ENCODE peak calls at places on chromosomes 5 and 9, in six cellular contexts. One of them, this sample, is unnamed.

GRCh38 chr5:122741681-122742080 is 33.2 kb upstream of the SNX2 start:
- DNase-seq in mucosa of descending colon: no peak
- DNase-seq in AG04450: no peak
- DNase-seq in mammary epithelial cell: peak
- DNase-seq in kidney epithelial cell: no peak
- DNase-seq in HFF-Myc: no peak
- DNase-seq in this sample: no peak

GRCh38 chr5:11588803-11589202 is 315.4 kb downstream of the CTNND2 start:
- DNase-seq in mammary epithelial cell: no peak
- DNase-seq in mucosa of descending colon: no peak
- DNase-seq in kidney epithelial cell: no peak
- DNase-seq in HFF-Myc: no peak
- DNase-seq in AG04450: no peak
- DNase-seq in this sample: peak

GRCh38 chr5:174511711-174512253 is 212.6 kb upstream of the MSX2 start:
- DNase-seq in mucosa of descending colon: no peak
- DNase-seq in mammary epithelial cell: no peak
- DNase-seq in kidney epithelial cell: no peak
- DNase-seq in HFF-Myc: no peak
- DNase-seq in AG04450: no peak
- DNase-seq in this sample: no peak

GRCh38 chr9:100101608-100102007 is 2.6 kb downstream of the INVS start:
- DNase-seq in mammary epithelial cell: no peak
- DNase-seq in mucosa of descending colon: no peak
- DNase-seq in kidney epithelial cell: no peak
- DNase-seq in AG04450: no peak
- DNase-seq in HFF-Myc: no peak
- DNase-seq in this sample: no peak

GRCh38 chr9:19155106-19155999 is 28.1 kb upstream of the PLIN2 start:
- DNase-seq in kidney epithelial cell: no peak
- DNase-seq in AG04450: no peak
- DNase-seq in HFF-Myc: no peak
- DNase-seq in mucosa of descending colon: no peak
- DNase-seq in mammary epithelial cell: no peak
- DNase-seq in this sample: no peak

GRCh38 chr9:16928179-16928945 is 57.9 kb upstream of the BNC2 start:
- DNase-seq in kidney epithelial cell: no peak
- DNase-seq in mammary epithelial cell: no peak
- DNase-seq in AG04450: no peak
- DNase-seq in mucosa of descending colon: no peak
- DNase-seq in HFF-Myc: no peak
- DNase-seq in this sample: no peak

GRCh38 chr5:135073771-135074345 is 39.8 kb upstream of the PITX1 start:
- DNase-seq in kidney epithelial cell: no peak
- DNase-seq in HFF-Myc: no peak
- DNase-seq in mammary epithelial cell: no peak
- DNase-seq in AG04450: no peak
- DNase-seq in mucosa of descending colon: no peak
- DNase-seq in this sample: no peak

GRCh38 chr9:83061036-83061435 is 1.9 kb downstream of the RASEF start:
- DNase-seq in mucosa of descending colon: no peak
- DNase-seq in AG04450: no peak
- DNase-seq in kidney epithelial cell: no peak
- DNase-seq in mammary epithelial cell: peak
- DNase-seq in HFF-Myc: no peak
- DNase-seq in this sample: no peak

GRCh38 chr5:113005454-113005853 is 28.9 kb downstream of the DCP2 start:
- DNase-seq in AG04450: no peak
- DNase-seq in mammary epithelial cell: no peak
- DNase-seq in kidney epithelial cell: no peak
- DNase-seq in HFF-Myc: no peak
- DNase-seq in mucosa of descending colon: no peak
- DNase-seq in this sample: no peak

GRCh38 chr5:147996379-147996778 is 67.4 kb upstream of the SPINK5 start:
- DNase-seq in AG04450: no peak
- DNase-seq in kidney epithelial cell: no peak
- DNase-seq in mucosa of descending colon: no peak
- DNase-seq in HFF-Myc: no peak
- DNase-seq in mammary epithelial cell: no peak
- DNase-seq in this sample: no peak

GRCh38 chr5:90747175-90747574 is 188.6 kb downstream of the ADGRV1 start:
- DNase-seq in HFF-Myc: no peak
- DNase-seq in mammary epithelial cell: peak
- DNase-seq in AG04450: no peak
- DNase-seq in mucosa of descending colon: no peak
- DNase-seq in kidney epithelial cell: peak
- DNase-seq in this sample: peak

GRCh38 chr5:121949885-121950284 is 11.9 kb upstream of the SRFBP1 start:
- DNase-seq in kidney epithelial cell: no peak
- DNase-seq in AG04450: peak
- DNase-seq in mammary epithelial cell: peak
- DNase-seq in mucosa of descending colon: no peak
- DNase-seq in HFF-Myc: no peak
- DNase-seq in this sample: peak

GRCh38 chr9:79686381-79687130 is 114.8 kb downstream of the TLE4 start:
- DNase-seq in HFF-Myc: peak
- DNase-seq in kidney epithelial cell: no peak
- DNase-seq in mucosa of descending colon: no peak
- DNase-seq in mammary epithelial cell: peak
- DNase-seq in AG04450: peak
- DNase-seq in this sample: peak
- TF ChIP-seq CTCF in HFF-Myc: no peak
- TF ChIP-seq CTCF in kidney epithelial cell: no peak
- TF ChIP-seq CTCF in mucosa of descending colon: no peak
- TF ChIP-seq CTCF in mammary epithelial cell: peak
- TF ChIP-seq CTCF in AG04450: no peak
- TF ChIP-seq CTCF in this sample: peak

GRCh38 chr9:35728041-35728971 is 3.7 kb downstream of the TLN1 start:
- DNase-seq in kidney epithelial cell: peak
- DNase-seq in AG04450: peak
- DNase-seq in mucosa of descending colon: peak
- DNase-seq in HFF-Myc: peak
- DNase-seq in mammary epithelial cell: peak
- DNase-seq in this sample: peak

GRCh38 chr9:35729101-35729500 is 2.9 kb downstream of the TLN1 start:
- DNase-seq in mucosa of descending colon: no peak
- DNase-seq in mammary epithelial cell: no peak
- DNase-seq in AG04450: no peak
- DNase-seq in HFF-Myc: no peak
- DNase-seq in kidney epithelial cell: no peak
- DNase-seq in this sample: no peak

GRCh38 chr9:35730486-35730854 is 1.5 kb downstream of the TLN1 start:
- DNase-seq in AG04450: no peak
- DNase-seq in mammary epithelial cell: no peak
- DNase-seq in kidney epithelial cell: no peak
- DNase-seq in HFF-Myc: no peak
- DNase-seq in mucosa of descending colon: no peak
- DNase-seq in this sample: no peak

GRCh38 chr9:35731415-35732184 is 395 bp downstream of the TLN1 start:
- DNase-seq in mammary epithelial cell: no peak
- DNase-seq in kidney epithelial cell: no peak
- DNase-seq in mucosa of descending colon: no peak
- DNase-seq in HFF-Myc: no peak
- DNase-seq in AG04450: no peak
- DNase-seq in this sample: no peak

GRCh38 chr9:35729700-35730485 is 2.1 kb downstream of the TLN1 start:
- DNase-seq in HFF-Myc: peak
- DNase-seq in mammary epithelial cell: peak
- DNase-seq in AG04450: peak
- DNase-seq in mucosa of descending colon: peak
- DNase-seq in kidney epithelial cell: no peak
- DNase-seq in this sample: peak
- H3K4me3 ChIP-seq in HFF-Myc: peak
- H3K4me3 ChIP-seq in mammary epithelial cell: peak
- H3K4me3 ChIP-seq in AG04450: peak
- H3K4me3 ChIP-seq in mucosa of descending colon: no peak
- H3K4me3 ChIP-seq in kidney epithelial cell: peak
- H3K4me3 ChIP-seq in this sample: peak

GRCh38 chr9:136111190-136111589 is 7.5 kb downstream of the TMEM250 start:
- DNase-seq in kidney epithelial cell: no peak
- DNase-seq in AG04450: no peak
- DNase-seq in mucosa of descending colon: no peak
- DNase-seq in HFF-Myc: no peak
- DNase-seq in mammary epithelial cell: no peak
- DNase-seq in this sample: no peak

GRCh38 chr9:136110082-136111061 is 8.3 kb downstream of the TMEM250 start:
- DNase-seq in AG04450: no peak
- DNase-seq in HFF-Myc: no peak
- DNase-seq in mucosa of descending colon: no peak
- DNase-seq in kidney epithelial cell: no peak
- DNase-seq in mammary epithelial cell: no peak
- DNase-seq in this sample: no peak

GRCh38 chr9:136107953-136108647 is 10.6 kb downstream of the TMEM250 start:
- DNase-seq in AG04450: no peak
- DNase-seq in kidney epithelial cell: no peak
- DNase-seq in mucosa of descending colon: peak
- DNase-seq in HFF-Myc: no peak
- DNase-seq in mammary epithelial cell: peak
- DNase-seq in this sample: no peak

GRCh38 chr9:136108648-136109266 is 9.9 kb downstream of the TMEM250 start:
- DNase-seq in kidney epithelial cell: no peak
- DNase-seq in mucosa of descending colon: peak
- DNase-seq in mammary epithelial cell: no peak
- DNase-seq in HFF-Myc: no peak
- DNase-seq in AG04450: no peak
- DNase-seq in this sample: no peak

GRCh38 chr9:136109351-136110081 is 9.2 kb downstream of the TMEM250 start:
- DNase-seq in AG04450: peak
- DNase-seq in mammary epithelial cell: peak
- DNase-seq in mucosa of descending colon: peak
- DNase-seq in HFF-Myc: peak
- DNase-seq in kidney epithelial cell: peak
- DNase-seq in this sample: peak
- TF ChIP-seq CTCF in AG04450: peak
- TF ChIP-seq CTCF in mammary epithelial cell: peak
- TF ChIP-seq CTCF in mucosa of descending colon: peak
- TF ChIP-seq CTCF in HFF-Myc: no peak
- TF ChIP-seq CTCF in kidney epithelial cell: no peak
- TF ChIP-seq CTCF in this sample: peak

GRCh38 chr5:595285-595684 is 16.9 kb upstream of the CEP72 start:
- DNase-seq in HFF-Myc: no peak
- DNase-seq in mucosa of descending colon: no peak
- DNase-seq in kidney epithelial cell: no peak
- DNase-seq in AG04450: no peak
- DNase-seq in mammary epithelial cell: no peak
- DNase-seq in this sample: no peak

GRCh38 chr5:600551-601541 is 11.3 kb upstream of the CEP72 start:
- DNase-seq in HFF-Myc: no peak
- DNase-seq in mammary epithelial cell: no peak
- DNase-seq in mucosa of descending colon: no peak
- DNase-seq in kidney epithelial cell: no peak
- DNase-seq in AG04450: no peak
- DNase-seq in this sample: no peak

GRCh38 chr5:597871-598563 is 14.1 kb upstream of the CEP72 start:
- DNase-seq in AG04450: no peak
- DNase-seq in HFF-Myc: no peak
- DNase-seq in mammary epithelial cell: no peak
- DNase-seq in mucosa of descending colon: no peak
- DNase-seq in kidney epithelial cell: no peak
- DNase-seq in this sample: no peak

GRCh38 chr5:601771-602465 is 10.2 kb upstream of the CEP72 start:
- DNase-seq in HFF-Myc: no peak
- DNase-seq in AG04450: no peak
- DNase-seq in mucosa of descending colon: peak
- DNase-seq in kidney epithelial cell: no peak
- DNase-seq in mammary epithelial cell: no peak
- DNase-seq in this sample: no peak

GRCh38 chr5:598564-598890 is 13.6 kb upstream of the CEP72 start:
- DNase-seq in mammary epithelial cell: no peak
- DNase-seq in kidney epithelial cell: no peak
- DNase-seq in AG04450: no peak
- DNase-seq in HFF-Myc: no peak
- DNase-seq in mucosa of descending colon: no peak
- DNase-seq in this sample: no peak
- H3K4me3 ChIP-seq in mammary epithelial cell: no peak
- H3K4me3 ChIP-seq in kidney epithelial cell: no peak
- H3K4me3 ChIP-seq in AG04450: no peak
- H3K4me3 ChIP-seq in HFF-Myc: no peak
- H3K4me3 ChIP-seq in mucosa of descending colon: no peak
- H3K4me3 ChIP-seq in this sample: no peak

GRCh38 chr9:7186175-7186574 is 428.4 kb downstream of the KDM4C start:
- DNase-seq in HFF-Myc: peak
- DNase-seq in mammary epithelial cell: peak
- DNase-seq in kidney epithelial cell: no peak
- DNase-seq in AG04450: no peak
- DNase-seq in mucosa of descending colon: no peak
- DNase-seq in this sample: peak
- TF ChIP-seq CTCF in HFF-Myc: peak
- TF ChIP-seq CTCF in mammary epithelial cell: peak
- TF ChIP-seq CTCF in kidney epithelial cell: peak
- TF ChIP-seq CTCF in AG04450: peak
- TF ChIP-seq CTCF in mucosa of descending colon: peak
- TF ChIP-seq CTCF in this sample: peak

DNA sequence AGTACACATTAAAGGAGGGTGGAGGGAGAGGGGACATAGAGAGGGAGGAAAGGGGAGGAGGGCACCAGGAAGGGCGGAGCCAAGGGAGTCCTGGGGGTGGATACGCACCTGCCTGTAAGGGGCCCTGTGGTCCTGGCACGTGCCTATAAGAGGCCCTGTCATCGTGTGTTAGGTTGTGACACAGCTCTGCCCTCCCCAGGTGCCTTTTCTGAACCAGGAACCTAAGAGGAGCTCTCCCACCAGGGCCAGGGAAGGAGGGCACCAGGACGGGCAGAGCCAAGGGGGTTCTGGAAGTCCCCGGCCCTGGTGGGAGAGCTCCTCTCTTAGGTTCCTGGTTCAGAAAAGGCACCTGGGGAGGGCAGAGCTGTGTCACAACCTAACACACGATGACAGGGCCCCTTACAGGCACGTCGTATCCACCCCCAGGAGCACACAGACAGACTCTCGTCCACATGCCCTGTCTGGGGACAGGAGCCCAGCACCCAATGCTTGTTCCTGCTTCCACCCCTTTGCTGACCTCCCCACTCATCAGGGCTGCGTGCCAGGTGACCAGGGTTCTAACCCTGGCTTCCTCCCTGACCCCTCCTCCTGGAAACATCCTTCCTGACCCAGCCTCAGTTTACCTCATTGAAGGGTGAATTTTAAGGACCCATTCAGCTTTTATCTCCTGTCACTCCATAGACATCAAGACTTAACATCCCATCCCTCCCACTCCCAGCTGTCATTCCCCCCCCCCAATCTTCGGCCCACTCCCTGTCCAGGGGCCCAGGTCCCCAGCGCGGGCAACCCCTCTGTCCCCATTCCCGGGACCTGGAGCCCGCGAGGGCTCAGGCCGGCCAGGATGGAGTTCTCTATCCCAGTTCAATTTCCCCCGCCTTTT is 12.9 kb upstream of the OLFM1 start:
- DNase-seq in HFF-Myc: no peak
- DNase-seq in AG04450: no peak
- DNase-seq in mucosa of descending colon: no peak
- DNase-seq in kidney epithelial cell: no peak
- DNase-seq in mammary epithelial cell: no peak
- DNase-seq in this sample: no peak
- H3K4me3 ChIP-seq in HFF-Myc: no peak
- H3K4me3 ChIP-seq in AG04450: no peak
- H3K4me3 ChIP-seq in mucosa of descending colon: no peak
- H3K4me3 ChIP-seq in kidney epithelial cell: no peak
- H3K4me3 ChIP-seq in mammary epithelial cell: no peak
- H3K4me3 ChIP-seq in this sample: no peak

GRCh38 chr9:116975119-116975518 is 288.0 kb downstream of the TRIM32 start:
- DNase-seq in HFF-Myc: no peak
- DNase-seq in AG04450: no peak
- DNase-seq in mammary epithelial cell: no peak
- DNase-seq in kidney epithelial cell: no peak
- DNase-seq in mucosa of descending colon: no peak
- DNase-seq in this sample: no peak
- TF ChIP-seq CTCF in HFF-Myc: no peak
- TF ChIP-seq CTCF in AG04450: no peak
- TF ChIP-seq CTCF in mammary epithelial cell: no peak
- TF ChIP-seq CTCF in kidney epithelial cell: no peak
- TF ChIP-seq CTCF in mucosa of descending colon: no peak
- TF ChIP-seq CTCF in this sample: no peak

This sample was measured in astrocyte of the cerebellum.